ENCODE peak calls at places on chromosomes 16 and 17, in seven cellular contexts. K is heart left ventricle; N is naive thymus-derived CD4-positive, alpha-beta T cell; W is A549; A is body of pancreas; D is endothelial cell of umbilical vein; C is lung. T is an unnamed sample.
A peak's percentile ranks its signal among the peaks of the same experiment; 100 is the strongest.

GRCh38 chr16:35147556-35148504 is 1688.4 kb downstream of the TP53TG3F start:
- DNase-seq in K (no peak), N (no peak), W (no peak), A (no peak), D (no peak), C (no peak), T (no peak)

GRCh38 chr17:50518265-50519023 is 10.2 kb downstream of the MYCBPAP start:
- DNase-seq in K (no peak), N (no peak), W (no peak), A (peak; percentile 62), D (no peak), C (no peak), T (no peak)

GRCh38 chr17:29089601-29090044 is 46.7 kb downstream of the PIPOX start:
- DNase-seq in K (no peak), N (no peak), W (no peak), A (no peak), D (no peak), C (no peak), T (no peak)

GRCh38 chr16:77408607-77409006 is 26.2 kb downstream of the ADAMTS18 start:
- DNase-seq in K (no peak), N (no peak), W (no peak), A (no peak), D (no peak), C (no peak), T (no peak)

GRCh38 chr16:50368410-50369132 is at the start of gene BRD7:
- DNase-seq in K (peak; percentile 54), N (peak; percentile 68), W (peak; percentile 53), A (peak; percentile 57), D (peak; percentile 39), C (no peak), T (no peak)

GRCh38 chr17:14204546-14204945 is 32.1 kb downstream of the CDRT15 start:
- DNase-seq in K (no peak), N (no peak), W (no peak), A (no peak), D (no peak), C (no peak), T (no peak)

GRCh38 chr16:78198299-78198698 is 98.8 kb downstream of the WWOX start:
- DNase-seq in K (no peak), N (no peak), W (no peak), A (no peak), D (no peak), C (no peak), T (no peak)

GRCh38 chr17:77419547-77420475 is 279.0 kb downstream of the SEC14L1 start:
- DNase-seq in K (no peak), N (no peak), W (no peak), A (no peak), D (no peak), C (no peak), T (no peak)

GRCh38 chr17:67491009-67491677 is 114.1 kb downstream of the PITPNC1 start:
- DNase-seq in K (peak; percentile 95), N (no peak), W (peak; percentile 80), A (peak; percentile 99), D (peak; percentile 54), C (peak; percentile 63), T (peak; percentile 96)

GRCh38 chr16:27470567-27471431 is 68.8 kb downstream of the IL21R start:
- DNase-seq in K (peak; percentile 65), N (no peak), W (no peak), A (no peak), D (peak; percentile 84), C (no peak), T (peak; percentile 71)

GRCh38 chr16:87490091-87490798 is 2.6 kb downstream of the ZCCHC14 start:
- DNase-seq in K (no peak), N (peak; percentile 80), W (no peak), A (no peak), D (peak; percentile 36), C (no peak), T (no peak)

GRCh38 chr17:18974407-18975149 is 22.6 kb downstream of the SLC5A10 start:
- DNase-seq in K (no peak), N (no peak), W (no peak), A (no peak), D (no peak), C (no peak), T (no peak)

GRCh38 chr17:10105513-10106001 is 92.8 kb downstream of the GAS7 start:
- DNase-seq in K (peak; percentile 84), N (no peak), W (no peak), A (peak; percentile 24), D (no peak), C (no peak), T (peak; percentile 94)

GRCh38 chr17:6755731-6756184 is at the start of gene XAF1:
- DNase-seq in K (peak; percentile 54), N (peak; percentile 67), W (no peak), A (no peak), D (peak; percentile 78), C (peak; percentile 49), T (no peak)

GRCh38 chr16:31008154-31008950 is 2.1 kb downstream of the STX1B start:
- DNase-seq in K (no peak), N (no peak), W (no peak), A (no peak), D (no peak), C (no peak), T (no peak)

GRCh38 chr17:15303293-15303692 is 38.1 kb downstream of the TEKT3 start:
- DNase-seq in K (no peak), N (no peak), W (no peak), A (no peak), D (no peak), C (no peak), T (no peak)

GRCh38 chr17:10292057-10292931 is 80.5 kb downstream of the MYH13 start:
- DNase-seq in K (peak; percentile 77), N (no peak), W (no peak), A (no peak), D (no peak), C (no peak), T (peak; percentile 74)

GRCh38 chr16:80754479-80754878 is 49.9 kb downstream of the CDYL2 start:
- DNase-seq in K (no peak), N (no peak), W (no peak), A (no peak), D (no peak), C (no peak), T (no peak)

GRCh38 chr17:72494576-72494975 is 373.8 kb downstream of the SOX9 start:
- DNase-seq in K (no peak), N (no peak), W (no peak), A (no peak), D (no peak), C (no peak), T (no peak)

GRCh38 chr16:74726056-74726455 is 25.4 kb upstream of the MLKL start:
- DNase-seq in K (no peak), N (no peak), W (no peak), A (no peak), D (no peak), C (no peak), T (no peak)

GRCh38 chr17:28396635-28397239 is 9.3 kb downstream of the SLC46A1 start:
- DNase-seq in K (no peak), N (no peak), W (no peak), A (no peak), D (no peak), C (no peak), T (no peak)

GRCh38 chr16:48101069-48101674 is 54.6 kb downstream of the ABCC12 start:
- DNase-seq in K (no peak), N (no peak), W (no peak), A (peak; percentile 63), D (no peak), C (no peak), T (no peak)

DNA sequence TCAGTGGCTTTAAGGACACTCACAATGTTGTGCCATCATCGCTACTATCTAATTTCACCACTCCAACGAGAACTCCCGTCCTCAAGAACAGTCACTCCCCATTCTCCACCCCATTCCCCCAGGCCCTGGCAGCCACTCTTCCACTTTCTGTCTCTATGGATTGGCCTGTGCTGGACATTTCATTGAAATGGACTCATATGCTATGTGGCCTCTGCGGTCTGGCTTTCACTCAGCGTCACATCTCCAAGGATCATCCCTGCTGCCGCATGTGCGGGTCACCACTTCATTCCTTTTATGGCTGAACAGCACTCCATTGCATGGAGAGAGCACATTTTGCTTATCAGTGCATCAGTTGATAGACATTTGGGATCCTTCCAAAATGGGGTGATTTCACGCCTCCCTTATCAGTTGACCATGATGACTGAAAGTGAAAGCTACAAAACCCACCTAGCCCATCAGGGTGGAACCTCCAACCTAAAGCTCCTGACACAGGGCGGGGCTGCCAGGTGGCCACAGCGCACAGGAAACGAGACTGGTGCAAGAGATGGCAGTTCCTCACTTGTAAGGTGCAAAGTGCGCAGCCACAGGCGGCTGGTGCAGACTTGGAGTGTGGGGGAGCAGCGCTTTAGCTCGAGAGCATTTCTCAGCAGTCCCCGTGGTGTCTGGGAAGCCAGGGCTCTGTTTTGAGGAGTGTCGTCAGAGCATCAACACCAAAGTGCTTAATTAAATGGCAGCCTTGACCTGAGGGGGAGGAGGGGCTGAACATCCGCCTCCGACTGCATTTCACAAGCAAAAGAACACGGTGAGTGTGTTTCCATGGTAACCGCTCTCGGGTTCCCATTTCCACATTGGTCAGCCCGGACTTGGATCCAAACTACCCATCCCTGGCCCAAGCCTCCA is 23.8 kb downstream of the COTL1 start:
- DNase-seq in K (peak; percentile 46), N (peak; percentile 82), W (no peak), A (no peak), D (no peak), C (peak; percentile 55), T (no peak)
- H3K4me1 ChIP-seq in K (no peaks in the 10 kb centered on the region), N (peaks cover 53% of the 10 kb centered on the region), W (peaks cover 14% of the 10 kb centered on the region), A (peaks cover 15% of the 10 kb centered on the region), D (peaks cover 18% of the 10 kb centered on the region), C (peaks cover 11% of the 10 kb centered on the region), T (peaks cover 4% of the 10 kb centered on the region)

GRCh38 chr16:89031715-89032659 is 55.0 kb upstream of the CBFA2T3 start:
- DNase-seq in K (no peak), N (peak; percentile 77), W (no peak), A (no peak), D (no peak), C (peak; percentile 42), T (no peak)
- H3K4me3 ChIP-seq in K (no peak overlapping the region), N (peak overlapping the region; percentile 45), W (no peak overlapping the region), A (no peak overlapping the region), D (no peak overlapping the region), C (no peak overlapping the region), T (no peak overlapping the region)

DNA sequence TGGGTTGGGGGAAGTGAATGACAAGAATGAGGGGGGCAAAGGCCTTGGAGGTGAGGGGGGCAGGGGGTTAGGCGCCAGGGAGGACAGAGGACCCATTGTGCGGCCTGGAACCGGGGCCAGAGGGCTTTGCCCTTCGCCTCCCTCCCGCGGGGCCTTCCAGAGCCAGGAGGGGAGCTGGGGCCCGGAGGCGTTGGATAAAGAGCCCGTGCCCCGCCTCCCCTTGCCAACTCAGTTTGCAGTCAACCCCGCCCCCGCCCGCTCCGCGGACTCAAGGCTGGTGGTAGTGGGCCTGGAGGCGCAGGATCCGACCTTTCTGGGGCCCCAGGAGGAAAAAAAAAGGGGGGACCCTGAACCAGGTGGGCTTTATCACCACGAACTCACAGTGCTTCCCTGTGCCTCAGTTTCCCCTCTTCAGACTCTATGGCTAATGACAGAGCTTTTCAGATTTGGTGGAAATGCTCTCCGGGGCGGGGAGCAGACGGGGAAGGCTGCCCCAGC is 2.1 kb upstream of the SPHK1 start:
- DNase-seq in K (peak; percentile 52), N (no peak), W (no peak), A (peak; percentile 68), D (peak; percentile 29), C (no peak), T (no peak)
- H3K4me1 ChIP-seq in K (peaks cover 32% of the 10 kb centered on the region), N (peaks cover 15% of the 10 kb centered on the region), W (peaks cover 20% of the 10 kb centered on the region), A (peaks cover 41% of the 10 kb centered on the region), D (peaks cover 26% of the 10 kb centered on the region), C (peaks cover 7% of the 10 kb centered on the region), T (peaks cover 37% of the 10 kb centered on the region)

DNA sequence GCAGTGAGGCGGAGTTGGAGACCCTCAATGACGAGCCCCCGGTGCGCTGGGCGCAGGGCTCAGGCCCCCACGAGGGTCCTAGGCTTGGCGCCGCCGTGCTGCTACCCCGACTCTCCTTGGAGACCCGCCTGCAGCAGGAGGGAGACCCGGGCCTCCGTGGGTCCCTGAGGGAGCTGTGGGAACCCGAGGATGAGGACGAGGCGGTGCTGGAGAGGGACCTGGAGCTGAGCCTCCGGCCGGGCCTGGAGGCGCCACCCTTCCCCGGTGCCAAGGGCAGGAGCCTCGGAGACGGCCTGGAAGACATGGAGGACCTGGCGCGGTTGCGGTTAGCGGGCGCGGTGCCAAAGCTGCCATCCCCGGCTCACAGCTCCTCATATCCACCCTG is 2.3 kb downstream of the MYO15B start:
- DNase-seq in K (no peak), N (no peak), W (no peak), A (peak; percentile 47), D (no peak), C (no peak), T (no peak)
- H3K4me3 ChIP-seq in K (peak overlapping the region; percentile 34), N (no peak overlapping the region), W (peak overlapping the region; percentile 57), A (no peak overlapping the region), D (no peak overlapping the region), C (peak overlapping the region; percentile 57), T (no peak overlapping the region)

T was measured in right atrium auricular region.